ENCODE peak calls at places on chromosomes 5 and 9, in nine cellular contexts. P is NCI-H510A; Z is MCF 10A; B is SW 1271; G is Panc1; H is left kidney; W is ELF-1; C is ACHN; E is stimulated activated CD4-positive, alpha-beta T cell treated with anti-CD3 and anti-CD28 coated beads, Interleukin-4, amount 100 ng/mL, for 1 hour. M is an unnamed sample.

GRCh38 chr5:179328291-179328690 is 17.0 kb downstream of the ADAMTS2 start:
- DNase-seq in Z (no peak), H (no peak), C (no peak), E (no peak), B (no peak), G (no peak), W (no peak), P (no peak), M (no peak)

GRCh38 chr9:85741112-85741874 is 461 bp downstream of the AGTPBP1 start:
- DNase-seq in W (peak; percentile 83), G (no peak), E (peak; percentile 55), H (peak; percentile 88), C (peak; percentile 35), B (peak; percentile 23), P (peak; percentile 48), Z (peak; percentile 45), M (no peak)

GRCh38 chr5:72624641-72625236 is 117.5 kb upstream of the ZNF366 start:
- DNase-seq in W (no peak), H (no peak), B (no peak), C (no peak), Z (peak; percentile 50), P (no peak), E (no peak), G (no peak), M (peak; percentile 86)

GRCh38 chr9:69937358-69937757 is 106.3 kb upstream of the MAMDC2 start:
- DNase-seq in H (no peak), P (no peak), C (no peak), Z (no peak), E (no peak), B (no peak), W (no peak), G (no peak), M (peak; percentile 52)

GRCh38 chr5:39074009-39074886 is at the start of gene RICTOR:
- DNase-seq in H (peak; percentile 95), W (peak; percentile 82), Z (peak; percentile 88), B (peak; percentile 72), G (no peak), C (peak; percentile 86), E (peak; percentile 94), P (peak; percentile 83), M (peak; percentile 87)

GRCh38 chr5:6402939-6403338 is 24.6 kb upstream of the MED10 start:
- DNase-seq in P (no peak), Z (no peak), E (no peak), W (no peak), C (no peak), G (no peak), H (no peak), B (no peak), M (no peak)

GRCh38 chr5:108983456-108984092 is 235.9 kb downstream of the FER start:
- DNase-seq in P (no peak), W (no peak), C (no peak), B (no peak), Z (no peak), E (no peak), H (no peak), G (no peak), M (peak; percentile 67)

GRCh38 chr5:176921669-176922196 is 22.6 kb upstream of the HK3 start:
- DNase-seq in W (no peak), E (no peak), C (no peak), G (no peak), P (no peak), Z (no peak), H (no peak), B (no peak), M (no peak)

GRCh38 chr9:81575976-81576375 is 113.4 kb downstream of the TLE1 start:
- DNase-seq in Z (no peak), W (no peak), C (no peak), H (no peak), G (no peak), B (no peak), E (no peak), P (no peak), M (peak; percentile 28)

GRCh38 chr9:113992276-113992951 is 85.7 kb downstream of the AMBP start:
- DNase-seq in B (no peak), E (no peak), Z (no peak), W (no peak), H (no peak), C (no peak), P (no peak), G (no peak), M (no peak)

GRCh38 chr5:141574122-141574510 is 44.7 kb downstream of the DIAPH1 start:
- DNase-seq in B (no peak), G (no peak), Z (no peak), P (no peak), E (no peak), H (no peak), W (no peak), C (no peak), M (no peak)

GRCh38 chr5:172078726-172079345 is 72.4 kb upstream of the FBXW11 start:
- DNase-seq in H (no peak), E (no peak), B (no peak), Z (no peak), C (no peak), W (no peak), G (no peak), P (no peak), M (no peak)

M was measured in HCEC 1CT.